ENCODE peak calls at places on chromosome 13, in nine cellular contexts. R, L, A, M, T, G, I, B and U are unnamed samples.

GRCh38 chr13:106385669-106386068 is 149.8 kb downstream of the EFNB2 start:
- DNase-seq in L (no peak), A (no peak), I (no peak), B (no peak), R (no peak), M (no peak), T (no peak), G (no peak), U (no peak)

GRCh38 chr13:109415057-109415456 is 371.3 kb downstream of the IRS2 start:
- DNase-seq in A (no peak), T (no peak), I (no peak), G (no peak), R (no peak), B (no peak), L (no peak), M (no peak), U (no peak)

GRCh38 chr13:21371011-21371410 is 88.1 kb downstream of the ZDHHC20 start:
- DNase-seq in B (no peak), A (no peak), R (no peak), L (no peak), G (no peak), T (no peak), I (no peak), M (no peak), U (no peak)

GRCh38 chr13:40178130-40178529 is 488.3 kb downstream of the FOXO1 start:
- DNase-seq in R (no peak), L (no peak), A (no peak), I (no peak), T (no peak), M (no peak), B (no peak), G (no peak), U (no peak)

GRCh38 chr13:106063591-106064308 is 471.7 kb downstream of the EFNB2 start:
- DNase-seq in G (no peak), T (peak), A (no peak), B (no peak), I (no peak), L (no peak), R (no peak), M (no peak), U (peak)

GRCh38 chr13:52850396-52851152 is 2.1 kb upstream of the PCDH8 start:
- DNase-seq in A (peak), R (no peak), T (peak), L (peak), M (peak), G (peak), B (peak), I (peak), U (peak)

GRCh38 chr13:100710176-100710575 is 35.6 kb upstream of the TMTC4 start:
- DNase-seq in B (no peak), L (no peak), G (no peak), A (no peak), R (no peak), M (no peak), I (no peak), T (no peak), U (peak)

GRCh38 chr13:77306458-77306857 is 20.4 kb downstream of the MYCBP2 start:
- DNase-seq in R (no peak), M (no peak), G (no peak), L (no peak), A (peak), T (no peak), B (no peak), I (no peak), U (no peak)

GRCh38 chr13:49388256-49388655 is 55.6 kb downstream of the CAB39L start:
- DNase-seq in A (no peak), T (no peak), B (no peak), L (no peak), I (no peak), R (no peak), M (no peak), G (no peak), U (no peak)

GRCh38 chr13:77698211-77699058 is 948 bp downstream of the SLAIN1 start:
- DNase-seq in I (peak), R (peak), G (peak), L (peak), B (peak), T (no peak), M (peak), A (peak), U (peak)

GRCh38 chr13:86476656-86477055 is 677.4 kb upstream of the SLITRK6 start:
- DNase-seq in M (no peak), T (no peak), I (no peak), G (no peak), A (no peak), L (no peak), B (no peak), R (no peak), U (no peak)

GRCh38 chr13:32669030-32669646 is 82.9 kb downstream of the PDS5B start:
- DNase-seq in A (peak), G (no peak), T (peak), L (peak), I (no peak), R (no peak), M (no peak), B (peak), U (peak)

GRCh38 chr13:29847501-29847983 is 2.9 kb downstream of the UBL3 start:
- DNase-seq in G (no peak), A (peak), R (no peak), L (no peak), T (peak), M (no peak), B (no peak), I (no peak), U (peak)

GRCh38 chr13:90416519-90416918 is 931.0 kb upstream of the MIR17HG start:
- DNase-seq in G (no peak), M (no peak), A (no peak), T (no peak), I (no peak), B (no peak), L (no peak), R (no peak), U (peak)

GRCh38 chr13:106036870-106037269 is 498.6 kb downstream of the EFNB2 start:
- DNase-seq in L (peak), I (no peak), T (no peak), A (no peak), M (no peak), B (no peak), G (no peak), R (no peak), U (no peak)

GRCh38 chr13:55361141-55361540 is 1779.6 kb upstream of the PRR20A start:
- DNase-seq in G (no peak), I (no peak), B (no peak), L (no peak), A (peak), T (no peak), M (no peak), R (no peak), U (no peak)

GRCh38 chr13:50130686-50131051 is 115.4 kb downstream of the KCNRG start:
- DNase-seq in G (no peak), R (no peak), L (peak), I (no peak), A (peak), M (peak), B (no peak), T (peak), U (no peak)

GRCh38 chr13:59391696-59392095 is 772.0 kb downstream of the DIAPH3 start:
- DNase-seq in A (peak), L (peak), I (peak), B (peak), M (no peak), G (peak), R (no peak), T (peak), U (peak)

GRCh38 chr13:32491028-32491427 is 47.6 kb downstream of the N4BP2L2 start:
- DNase-seq in B (no peak), T (no peak), M (no peak), A (no peak), L (no peak), G (no peak), R (no peak), I (no peak), U (no peak)

GRCh38 chr13:40776681-40777165 is 5.7 kb upstream of the MRPS31 start:
- DNase-seq in A (no peak), M (no peak), I (peak), B (peak), L (no peak), G (peak), T (peak), R (peak), U (no peak)

GRCh38 chr13:32147193-32147592 is 115.6 kb downstream of the FRY start:
- DNase-seq in R (no peak), A (no peak), I (no peak), M (no peak), T (no peak), L (no peak), G (no peak), B (no peak), U (no peak)

GRCh38 chr13:95325485-95325884 is 24.2 kb upstream of the ABCC4 start:
- DNase-seq in B (no peak), L (no peak), G (no peak), A (no peak), M (no peak), T (no peak), R (no peak), I (no peak), U (no peak)

GRCh38 chr13:75760182-75760981 is 124.3 kb downstream of the LMO7 start:
- DNase-seq in M (peak), G (no peak), L (no peak), A (peak), R (no peak), T (peak), I (no peak), B (no peak), U (peak)